ENCODE peak calls at places on chromosomes 16 and 17, in six cellular contexts. A is small intestine; F is heart left ventricle; Q is astrocyte; H is CD4-positive, alpha-beta T cell; N is CD8-positive, alpha-beta T cell. K is an unnamed sample.

GRCh38 chr17:34651267-34651955 is 72.0 kb downstream of the TMEM132E start:
- DNase-seq in A (no peak), F (no peak), Q (no peak), H (no peak), N (no peak), K (no peak)

GRCh38 chr17:81991684-81992513 is 14.5 kb downstream of the ASPSCR1 start:
- DNase-seq in N (no peak), Q (peak), F (peak), A (peak), H (no peak), K (no peak)

GRCh38 chr16:10920726-10921427 is 21.4 kb downstream of the DEXI start:
- DNase-seq in Q (no peak), H (no peak), F (no peak), A (no peak), N (no peak), K (no peak)

GRCh38 chr16:80804061-80804450 is 342 bp downstream of the CDYL2 start:
- DNase-seq in Q (peak), H (peak), N (peak), A (peak), F (peak), K (no peak)

GRCh38 chr17:32155896-32156295 is 13.6 kb downstream of the RHOT1 start:
- DNase-seq in A (no peak), Q (no peak), N (no peak), H (no peak), F (no peak), K (no peak)

GRCh38 chr16:1895949-1896675 is 22.1 kb downstream of the HS3ST6 start:
- DNase-seq in H (no peak), F (no peak), A (peak), Q (no peak), N (no peak), K (no peak)

GRCh38 chr17:29291163-29291752 is 2.7 kb downstream of the NUFIP2 start:
- DNase-seq in Q (peak), H (no peak), N (no peak), F (no peak), A (peak), K (no peak)

GRCh38 chr17:77320046-77320445 is 179.3 kb downstream of the SEC14L1 start:
- DNase-seq in F (no peak), H (no peak), N (no peak), Q (peak), A (no peak), K (peak)

GRCh38 chr17:4195306-4195705 is 52.3 kb downstream of the CYB5D2 start:
- DNase-seq in A (no peak), H (no peak), F (no peak), Q (peak), N (no peak), K (no peak)

GRCh38 chr17:56297142-56297541 is 143.9 kb downstream of the ANKFN1 start:
- DNase-seq in H (no peak), F (no peak), A (no peak), N (no peak), Q (peak), K (peak)

GRCh38 chr16:9079430-9079812 is 12.0 kb upstream of the HAPSTR1 start:
- DNase-seq in Q (no peak), H (no peak), F (no peak), N (no peak), A (no peak), K (no peak)

GRCh38 chr16:9082422-9082821 is 9.0 kb upstream of the HAPSTR1 start:
- DNase-seq in N (no peak), H (peak), Q (no peak), A (no peak), F (no peak), K (no peak)

GRCh38 chr16:9077001-9077809 is 14.2 kb upstream of the HAPSTR1 start:
- DNase-seq in N (no peak), H (no peak), F (no peak), Q (peak), A (no peak), K (peak)

GRCh38 chr16:9081843-9082242 is 9.6 kb upstream of the HAPSTR1 start:
- DNase-seq in N (no peak), H (no peak), F (peak), Q (no peak), A (no peak), K (no peak)

GRCh38 chr16:9081183-9081582 is 10.3 kb upstream of the HAPSTR1 start:
- DNase-seq in Q (no peak), F (no peak), A (no peak), N (no peak), H (peak), K (peak)
- H3K27ac ChIP-seq in Q (no peak), F (no peak), A (no peak), N (no peak), H (no peak), K (no peak)

DNA sequence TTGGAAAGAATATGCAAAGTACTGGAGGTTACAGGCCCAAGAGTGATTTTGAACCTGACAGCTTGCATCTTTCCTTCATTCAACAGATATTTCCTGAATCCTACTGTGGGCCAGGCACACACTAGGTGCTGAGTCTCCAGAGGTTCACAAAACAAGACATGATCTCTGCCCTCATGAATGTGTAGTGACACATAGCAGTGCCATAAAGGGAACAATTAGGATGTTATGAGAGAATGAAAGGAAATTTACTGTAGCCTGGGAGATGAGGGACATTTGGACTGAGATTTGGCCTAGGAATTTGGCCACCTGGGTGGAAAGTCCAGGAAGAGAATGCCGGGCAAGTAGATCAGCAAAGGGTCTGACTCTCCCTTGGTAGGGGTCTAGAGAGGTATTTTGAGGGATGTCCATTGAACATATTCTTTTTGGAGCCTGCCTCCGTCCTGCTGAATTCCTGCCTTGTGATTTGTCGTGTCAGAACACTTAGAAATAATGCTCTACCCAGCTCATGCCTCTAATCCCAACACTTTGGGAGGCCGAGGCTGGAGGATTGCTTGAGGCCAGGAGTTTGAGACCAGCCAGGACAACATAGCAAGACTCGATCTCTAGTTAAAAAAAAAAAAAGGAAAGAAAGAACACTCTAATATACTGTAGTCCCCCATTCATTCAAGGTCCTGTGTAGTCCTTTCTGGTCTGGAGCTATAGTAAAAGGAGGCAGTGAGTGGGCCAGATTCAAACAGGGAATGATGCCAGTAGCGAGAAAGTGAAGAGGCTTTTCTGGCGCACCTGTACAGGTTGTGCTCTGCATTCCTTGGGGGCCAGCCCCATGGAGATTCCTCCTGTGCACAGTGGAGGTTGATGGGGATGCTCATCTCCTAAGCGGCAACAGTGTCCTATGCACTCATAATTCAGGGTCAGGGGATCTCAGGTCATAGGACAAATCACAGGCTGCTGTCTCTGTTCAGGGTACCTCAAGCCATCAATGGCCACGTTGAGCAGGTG is 90.6 kb upstream of the CLEC18A start:
- DNase-seq in H (no peak), A (peak), F (no peak), N (no peak), Q (no peak), K (no peak)
- H3K27ac ChIP-seq in H (no peak), A (peak), F (peak), N (no peak), Q (no peak), K (no peak)

GRCh38 chr17:27378482-27379200 is 77.6 kb upstream of the KSR1 start:
- DNase-seq in H (no peak), F (no peak), Q (peak), A (peak), N (no peak), K (no peak)

GRCh38 chr17:27381007-27381501 is 75.2 kb upstream of the KSR1 start:
- DNase-seq in H (peak), Q (peak), F (peak), A (peak), N (peak), K (peak)

GRCh38 chr17:27380551-27380950 is 75.7 kb upstream of the KSR1 start:
- DNase-seq in A (no peak), H (no peak), N (no peak), F (no peak), Q (no peak), K (no peak)

GRCh38 chr17:27382025-27382424 is 74.2 kb upstream of the KSR1 start:
- DNase-seq in Q (no peak), H (no peak), F (no peak), N (no peak), A (no peak), K (no peak)

DNA sequence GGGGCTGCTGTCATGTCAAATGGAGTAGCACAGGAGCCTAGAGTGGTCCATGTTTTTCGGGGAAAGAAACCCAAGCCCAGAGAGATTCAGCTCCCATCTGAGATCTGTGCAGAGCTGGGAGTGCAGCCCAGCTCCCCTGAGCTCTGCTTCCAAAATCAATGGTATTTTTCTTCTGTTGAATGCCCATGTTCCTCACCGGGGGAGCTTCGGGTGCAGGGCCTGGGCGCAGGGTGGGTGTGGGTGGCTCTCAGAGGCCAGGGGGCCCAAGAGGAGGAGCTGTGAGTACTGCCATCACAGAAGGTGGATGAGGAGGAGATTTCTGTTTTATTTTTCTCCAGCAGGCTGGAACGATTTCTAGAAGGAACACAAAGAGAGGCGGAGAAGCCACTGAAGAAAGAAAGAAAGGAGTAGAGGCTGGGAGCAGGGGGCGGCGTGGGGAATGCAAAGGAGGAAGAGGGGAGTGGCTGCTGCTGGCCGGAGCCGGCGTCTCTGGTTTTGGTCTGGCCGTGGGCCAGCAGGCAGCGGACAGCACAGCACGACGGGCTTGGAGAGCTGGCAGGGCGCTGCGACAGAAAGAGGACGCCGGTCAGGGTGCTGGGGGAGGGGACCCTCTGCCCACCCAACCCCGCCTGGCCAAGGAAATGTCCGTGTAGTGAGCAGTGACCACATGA is 76.2 kb upstream of the KSR1 start:
- DNase-seq in A (no peak), N (no peak), Q (peak), F (peak), H (no peak), K (no peak)
- H3K27ac ChIP-seq in A (no peak), N (no peak), Q (peak), F (peak), H (no peak), K (no peak)

GRCh38 chr17:8014558-8014850 is 12.1 kb downstream of the GUCY2D start:
- DNase-seq in F (no peak), H (peak), N (no peak), Q (no peak), A (no peak), K (no peak)
- H3K27ac ChIP-seq in F (no peak), H (no peak), N (no peak), Q (no peak), A (no peak), K (no peak)

GRCh38 chr16:68071547-68071901 is 13.6 kb upstream of the NFATC3 start:
- DNase-seq in F (no peak), N (no peak), H (no peak), Q (no peak), A (no peak), K (no peak)

GRCh38 chr16:68073902-68074760 is 11.0 kb upstream of the NFATC3 start:
- DNase-seq in F (no peak), H (no peak), A (no peak), Q (no peak), N (no peak), K (no peak)

GRCh38 chr16:68070249-68070725 is 14.9 kb upstream of the NFATC3 start:
- DNase-seq in N (no peak), H (no peak), F (no peak), A (no peak), Q (no peak), K (no peak)

GRCh38 chr16:68070811-68071546 is 14.2 kb upstream of the NFATC3 start:
- DNase-seq in N (no peak), Q (no peak), F (no peak), H (no peak), A (no peak), K (no peak)

DNA sequence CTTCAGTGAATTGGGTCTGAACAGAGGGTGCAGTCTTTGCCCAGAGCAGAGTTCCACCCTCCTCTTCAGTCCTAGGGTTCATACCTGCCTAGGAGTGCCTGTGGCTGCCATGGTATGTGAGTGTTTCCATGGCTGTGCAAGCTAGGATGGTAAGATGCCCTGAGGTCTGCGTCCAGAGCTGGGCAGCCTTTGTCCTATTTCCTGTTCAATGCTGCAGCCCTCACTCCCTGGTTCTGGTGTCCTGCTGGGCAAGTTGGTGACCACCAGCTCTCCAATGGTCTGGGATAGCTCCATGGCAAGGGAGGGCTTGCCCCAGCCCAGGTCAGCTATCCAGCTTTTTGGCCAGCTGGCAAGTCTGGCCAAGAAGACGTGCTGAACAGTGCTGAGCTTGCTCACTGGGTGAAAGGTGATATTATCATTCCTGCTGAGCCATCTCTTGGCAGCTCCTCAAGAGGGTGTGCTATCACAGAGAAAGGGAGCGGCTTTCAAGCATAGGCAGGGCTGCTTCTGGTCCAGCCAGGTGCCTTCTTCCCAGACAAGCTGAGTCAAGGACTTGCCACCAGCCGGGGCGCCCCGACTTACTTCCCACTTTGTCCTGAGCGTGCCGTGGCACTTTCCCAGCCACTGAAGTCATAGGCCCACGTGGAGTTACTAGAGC is 13.0 kb upstream of the NFATC3 start:
- DNase-seq in H (no peak), F (no peak), A (peak), Q (no peak), N (no peak), K (no peak)
- H3K27ac ChIP-seq in H (no peak), F (no peak), A (no peak), Q (no peak), N (no peak), K (no peak)

GRCh38 chr16:830107-830870 is 29.8 kb upstream of the GNG13 start:
- DNase-seq in Q (no peak), N (no peak), H (no peak), A (no peak), F (no peak), K (no peak)

GRCh38 chr16:828891-829290 is 28.4 kb upstream of the GNG13 start:
- DNase-seq in A (no peak), N (no peak), H (no peak), Q (no peak), F (no peak), K (no peak)

GRCh38 chr16:831571-832443 is 31.3 kb upstream of the GNG13 start:
- DNase-seq in H (no peak), Q (no peak), F (no peak), N (no peak), A (no peak), K (no peak)

GRCh38 chr16:832652-833336 is 32.3 kb upstream of the GNG13 start:
- DNase-seq in F (no peak), Q (no peak), N (no peak), H (no peak), A (peak), K (no peak)

GRCh38 chr16:830871-831570 is 30.5 kb upstream of the GNG13 start:
- DNase-seq in A (no peak), N (no peak), F (no peak), H (no peak), Q (no peak), K (no peak)
- H3K27ac ChIP-seq in A (no peak), N (no peak), F (no peak), H (no peak), Q (no peak), K (no peak)

DNA sequence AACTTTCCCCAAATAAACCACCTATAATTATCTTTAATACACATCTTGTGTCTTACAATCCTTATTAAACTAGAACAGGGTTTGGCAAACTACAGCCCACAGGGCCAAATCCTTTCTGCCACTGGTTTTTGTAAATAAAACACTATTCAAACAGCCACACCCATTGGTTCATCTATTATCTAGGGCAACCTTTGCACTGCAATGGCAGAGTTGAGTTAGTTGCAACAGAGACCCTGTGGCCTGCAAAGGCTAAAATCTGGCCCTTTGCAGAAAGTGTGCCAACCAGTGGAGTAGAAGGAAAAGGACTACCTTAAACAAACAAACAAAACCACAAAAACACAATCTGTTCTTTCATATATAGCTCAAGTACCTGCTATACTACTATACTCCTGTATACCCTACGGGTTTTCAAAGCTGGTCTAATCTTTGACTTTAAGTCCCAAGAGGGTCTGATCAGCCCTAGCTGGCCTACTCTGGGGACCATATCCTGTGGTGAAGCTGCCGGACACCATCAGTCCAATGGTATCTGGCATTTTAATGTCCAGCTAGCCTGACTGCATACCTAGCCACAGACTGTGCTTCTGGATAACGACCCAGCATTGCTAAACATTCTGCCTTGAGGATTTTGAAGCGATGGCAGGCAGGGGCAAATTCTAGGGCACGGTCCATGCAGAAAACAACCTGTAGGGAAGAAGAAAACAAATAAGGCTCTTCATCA is 23.3 kb downstream of the CNP start:
- DNase-seq in H (no peak), F (no peak), Q (no peak), A (peak), N (no peak), K (no peak)
- H3K27ac ChIP-seq in H (no peak), F (no peak), Q (no peak), A (peak), N (no peak), K (no peak)

DNA sequence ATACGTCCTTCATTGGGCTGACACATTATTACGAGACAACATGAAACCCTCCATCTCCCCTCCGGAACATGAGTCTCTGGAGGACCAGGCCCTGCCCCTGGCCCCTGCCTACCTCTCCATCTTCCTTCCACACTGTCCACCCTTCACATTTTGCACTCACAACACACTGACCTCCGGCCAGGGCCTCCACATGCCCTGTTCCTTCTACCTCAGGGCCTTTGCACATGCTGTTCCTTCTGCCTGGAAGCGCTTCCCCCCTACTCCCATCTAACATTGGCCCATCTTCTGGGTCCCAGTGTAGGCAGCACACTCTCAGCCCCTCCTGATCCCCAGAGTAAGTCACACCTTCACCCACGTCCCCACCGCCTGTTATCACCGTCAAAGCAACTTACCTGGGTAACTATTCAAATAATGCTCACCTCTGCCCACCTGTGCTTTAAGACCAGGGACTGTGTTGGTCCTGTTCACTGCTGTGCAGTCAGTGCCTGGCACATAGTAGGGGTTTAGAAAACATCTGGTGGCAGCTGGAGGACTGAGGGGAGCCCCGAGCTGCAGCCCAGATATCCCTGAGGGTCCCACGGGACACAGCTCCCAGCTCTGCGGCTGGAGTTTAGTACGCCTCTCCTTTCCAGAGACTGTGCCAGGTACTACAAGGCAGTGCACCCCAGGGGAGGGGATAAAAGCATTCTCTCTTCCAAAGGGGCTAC is 27.2 kb downstream of the RPH3AL start:
- DNase-seq in A (no peak), N (no peak), H (no peak), F (no peak), Q (no peak), K (no peak)
- H3K27ac ChIP-seq in A (no peak), N (no peak), H (no peak), F (no peak), Q (no peak), K (no peak)

GRCh38 chr17:59892251-59892848 is 393 bp downstream of the TUBD1 start:
- DNase-seq in F (no peak), Q (no peak), A (no peak), H (no peak), N (no peak), K (no peak)
- H3K27ac ChIP-seq in F (peak), Q (peak), A (peak), H (peak), N (peak), K (peak)

GRCh38 chr17:15384142-15384803 is 42.9 kb upstream of the TEKT3 start:
- DNase-seq in A (no peak), Q (no peak), N (no peak), F (peak), H (no peak), K (no peak)

GRCh38 chr17:15388356-15389046 is 47.1 kb upstream of the TEKT3 start:
- DNase-seq in Q (no peak), H (no peak), N (no peak), A (no peak), F (no peak), K (no peak)

GRCh38 chr17:15386083-15386482 is 44.7 kb upstream of the TEKT3 start:
- DNase-seq in H (no peak), F (no peak), A (no peak), Q (no peak), N (no peak), K (no peak)

GRCh38 chr17:15382866-15383265 is 41.5 kb upstream of the TEKT3 start:
- DNase-seq in A (peak), N (no peak), Q (no peak), H (no peak), F (no peak), K (no peak)

GRCh38 chr17:15385305-15385704 is 43.9 kb upstream of the TEKT3 start:
- DNase-seq in A (no peak), N (no peak), H (no peak), F (no peak), Q (no peak), K (no peak)
- H3K27ac ChIP-seq in A (no peak), N (no peak), H (no peak), F (no peak), Q (no peak), K (no peak)